ENCODE peak calls at places on chromosomes 7 and 10, in four cellular contexts. H is A673, Z is heart left ventricle, O is gastrocnemius medialis. G is an unnamed sample.

GRCh38 chr7:14691597-14692203 is 210.9 kb downstream of the DGKB start:
- DNase-seq in H (peak; percentile 61), Z (peak; percentile 55), O (peak; percentile 14), G (peak; percentile 64)

GRCh38 chr7:142485617-142486226 is 227.9 kb upstream of the PRSS58 start:
- DNase-seq in O (no peak), Z (no peak), H (no peak), G (no peak)

GRCh38 chr10:78462728-78463228 is 429.1 kb downstream of the RPS24 start:
- DNase-seq in O (no peak), H (no peak), Z (no peak), G (no peak)

GRCh38 chr10:8392216-8392615 is 337.7 kb downstream of the GATA3 start:
- DNase-seq in O (no peak), H (no peak), Z (no peak), G (no peak)

GRCh38 chr7:106065560-106066500 is 46.3 kb downstream of the SYPL1 start:
- DNase-seq in Z (no peak), O (no peak), H (no peak), G (no peak)

GRCh38 chr7:88357295-88357694 is 50.6 kb upstream of the STEAP4 start:
- DNase-seq in Z (peak; percentile 33), H (no peak), O (no peak), G (no peak)

GRCh38 chr10:13206546-13207443 is 27.4 kb downstream of the UCMA start:
- DNase-seq in H (peak; percentile 23), O (no peak), Z (no peak), G (no peak)

GRCh38 chr10:74926791-74927585 is 100.6 kb downstream of the KAT6B start:
- DNase-seq in Z (no peak), O (no peak), H (no peak), G (no peak)

GRCh38 chr7:28937593-28937992 is 20.5 kb downstream of the TRIL start:
- DNase-seq in Z (peak; percentile 47), H (no peak), O (no peak), G (no peak)

DNA sequence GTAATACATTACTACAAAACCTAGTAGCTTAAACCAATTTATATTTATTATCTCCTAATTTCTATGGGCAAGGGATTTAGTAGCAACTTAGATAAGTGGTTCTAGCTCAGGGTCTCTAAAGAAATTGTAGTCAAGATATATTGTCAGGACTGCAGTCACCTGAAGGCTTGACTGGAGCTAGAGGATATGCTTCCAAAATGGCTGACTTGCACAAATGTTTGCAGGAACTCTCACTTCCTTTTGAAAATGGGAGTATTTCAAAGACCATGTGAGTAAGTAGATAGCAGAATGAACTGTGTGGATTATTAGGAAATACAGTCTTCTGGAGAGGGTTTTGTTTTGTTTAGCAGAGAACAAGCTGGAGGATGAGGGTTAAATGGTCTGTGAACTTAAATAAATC is 524.5 kb downstream of the LRMDA start:
- DNase-seq in O (no peak), H (no peak), Z (no peak), G (no peak)
- H3K4me3 ChIP-seq in O (no peak overlapping the region), H (no peak overlapping the region), Z (no peak overlapping the region), G (no peak overlapping the region)

GRCh38 chr7:33191326-33191725 is 62.0 kb downstream of the BBS9 start:
- DNase-seq in O (no peak), Z (no peak), H (no peak), G (no peak)
- TF ChIP-seq CTCF in O (no peak), Z (no peak), H (no peak), G (no peak)

GRCh38 chr10:125063256-125063945 is 97.0 kb downstream of the CTBP2 start:
- DNase-seq in O (no peak), H (no peak), Z (no peak), G (no peak)

GRCh38 chr10:125066704-125067447 is 93.5 kb downstream of the CTBP2 start:
- DNase-seq in H (no peak), Z (no peak), O (no peak), G (no peak)

GRCh38 chr10:125062244-125063208 is 97.8 kb downstream of the CTBP2 start:
- DNase-seq in H (no peak), Z (peak; percentile 69), O (peak; percentile 75), G (no peak)

GRCh38 chr10:125067764-125068163 is 92.6 kb downstream of the CTBP2 start:
- DNase-seq in O (no peak), Z (no peak), H (no peak), G (no peak)

GRCh38 chr10:125064681-125065492 is 95.5 kb downstream of the CTBP2 start:
- DNase-seq in H (no peak), O (no peak), Z (no peak), G (no peak)
- H3K4me3 ChIP-seq in H (no peak overlapping the region), O (no peak overlapping the region), Z (no peak overlapping the region), G (no peak overlapping the region)

GRCh38 chr10:91856637-91857036 is 52.6 kb downstream of the FGFBP3 start:
- DNase-seq in H (no peak), O (no peak), Z (no peak), G (no peak)
- TF ChIP-seq CTCF in H (no peak), O (peak; percentile 10), Z (peak; percentile 7), G (no peak)

DNA sequence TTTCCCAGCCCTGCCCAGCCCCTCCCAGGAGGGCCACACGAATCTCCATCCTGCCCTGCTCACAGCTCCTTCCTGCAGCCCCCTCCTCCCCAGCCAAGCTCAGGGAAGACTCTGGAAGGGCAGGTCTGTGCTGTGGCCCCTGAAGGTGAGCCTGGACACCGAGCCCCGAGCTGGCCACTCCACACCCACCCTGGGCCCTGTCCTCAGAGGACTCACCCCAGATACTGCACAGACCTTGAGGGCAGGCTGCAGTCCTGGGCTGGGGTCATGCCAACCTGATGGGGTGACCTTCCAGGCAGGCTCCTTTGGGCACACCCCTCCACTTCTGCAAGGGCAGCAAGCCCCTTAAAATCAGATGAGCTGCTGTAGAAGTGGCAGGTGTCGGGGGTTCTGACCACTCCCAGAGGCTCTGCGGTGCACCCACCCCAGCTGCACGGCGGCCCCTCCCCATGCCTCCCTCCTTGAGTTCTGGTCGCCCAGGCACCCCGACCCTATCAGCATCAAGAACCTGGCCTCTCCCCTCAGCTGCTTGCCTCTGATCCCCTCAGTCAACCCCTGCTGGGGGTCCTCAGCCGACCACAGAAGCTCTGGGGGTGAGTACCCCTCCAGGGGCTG is 24.3 kb downstream of the YKT6 start:
- DNase-seq in H (no peak), O (no peak), Z (peak; percentile 21), G (no peak)
- H3K4me3 ChIP-seq in H (no peak overlapping the region), O (no peak overlapping the region), Z (no peak overlapping the region), G (no peak overlapping the region)

GRCh38 chr10:100878291-100878910 is 34.4 kb upstream of the SLF2 start:
- DNase-seq in H (peak; percentile 84), O (no peak), Z (peak; percentile 60), G (no peak)

GRCh38 chr10:100877451-100877850 is 35.3 kb upstream of the SLF2 start:
- DNase-seq in H (no peak), O (no peak), Z (no peak), G (no peak)

GRCh38 chr10:100882251-100882643 is 30.5 kb upstream of the SLF2 start:
- DNase-seq in H (no peak), Z (no peak), O (no peak), G (no peak)

GRCh38 chr10:100881552-100882250 is 31.1 kb upstream of the SLF2 start:
- DNase-seq in H (no peak), O (no peak), Z (no peak), G (no peak)

DNA sequence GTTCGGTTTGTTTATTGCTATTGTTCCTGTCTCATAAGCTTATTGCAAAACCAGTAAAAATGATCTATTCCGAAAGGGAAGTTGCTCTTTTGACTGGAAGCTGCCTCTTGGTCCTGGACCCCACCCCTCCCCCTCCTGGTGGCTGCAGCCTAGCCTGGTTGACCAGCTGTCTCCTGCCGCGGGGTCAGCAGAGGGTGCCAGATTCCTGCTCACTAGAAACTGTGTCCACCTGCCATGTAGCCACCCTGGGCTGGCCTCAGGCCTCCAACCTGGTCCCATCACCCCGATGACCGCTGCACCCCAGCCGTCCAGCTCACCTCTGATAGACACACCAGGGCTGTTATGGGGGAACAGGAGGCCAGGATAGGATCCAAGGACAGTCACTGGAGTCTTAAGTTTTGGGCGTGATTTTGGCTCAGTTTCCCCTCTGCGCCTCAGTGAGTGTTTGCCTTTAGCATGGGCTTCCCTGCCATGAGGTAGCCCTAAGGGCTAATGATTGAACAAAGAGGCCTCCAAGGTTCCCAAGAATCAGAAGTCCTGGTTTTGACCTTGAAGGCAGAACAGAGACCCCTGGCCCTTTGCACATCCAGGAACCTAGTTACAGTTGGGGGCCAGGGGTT is 32.9 kb upstream of the SLF2 start:
- DNase-seq in Z (no peak), O (no peak), H (no peak), G (no peak)
- TF ChIP-seq CTCF in Z (no peak), O (no peak), H (no peak), G (no peak)

DNA sequence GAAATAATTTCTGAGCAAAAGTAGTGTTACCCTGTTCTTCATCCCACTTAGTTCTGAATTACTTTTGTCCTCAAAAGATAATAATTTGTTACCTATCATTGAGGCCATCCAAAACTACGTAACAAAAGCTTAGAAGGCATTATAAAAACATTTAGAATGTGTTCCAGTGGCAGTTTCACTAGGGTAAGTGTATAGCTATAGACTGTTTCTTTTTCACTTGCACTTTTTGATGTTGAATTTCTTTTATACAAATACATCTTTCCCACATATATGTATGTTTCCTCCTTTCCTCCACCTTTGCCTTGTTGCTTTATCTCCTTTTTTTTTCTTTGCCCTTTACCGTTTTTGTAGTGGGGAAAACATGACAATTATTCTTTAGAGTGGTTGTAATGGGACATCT is 33.5 kb downstream of the CAPZA2 start:
- DNase-seq in Z (no peak), H (no peak), O (no peak), G (no peak)
- H3K4me3 ChIP-seq in Z (no peak overlapping the region), H (no peak overlapping the region), O (no peak overlapping the region), G (no peak overlapping the region)

GRCh38 chr7:99599836-99600235 is 1.8 kb downstream of the TMEM225B start:
- DNase-seq in Z (no peak), O (no peak), H (no peak), G (no peak)

GRCh38 chr7:99597762-99598501 is at the start of gene TMEM225B:
- DNase-seq in O (no peak), Z (no peak), H (no peak), G (no peak)

GRCh38 chr7:99606531-99606930 is 8.5 kb downstream of the TMEM225B start:
- DNase-seq in H (no peak), Z (no peak), O (no peak), G (no peak)

GRCh38 chr7:99605527-99605926 is 7.5 kb downstream of the TMEM225B start:
- DNase-seq in Z (no peak), O (no peak), H (no peak), G (no peak)

DNA sequence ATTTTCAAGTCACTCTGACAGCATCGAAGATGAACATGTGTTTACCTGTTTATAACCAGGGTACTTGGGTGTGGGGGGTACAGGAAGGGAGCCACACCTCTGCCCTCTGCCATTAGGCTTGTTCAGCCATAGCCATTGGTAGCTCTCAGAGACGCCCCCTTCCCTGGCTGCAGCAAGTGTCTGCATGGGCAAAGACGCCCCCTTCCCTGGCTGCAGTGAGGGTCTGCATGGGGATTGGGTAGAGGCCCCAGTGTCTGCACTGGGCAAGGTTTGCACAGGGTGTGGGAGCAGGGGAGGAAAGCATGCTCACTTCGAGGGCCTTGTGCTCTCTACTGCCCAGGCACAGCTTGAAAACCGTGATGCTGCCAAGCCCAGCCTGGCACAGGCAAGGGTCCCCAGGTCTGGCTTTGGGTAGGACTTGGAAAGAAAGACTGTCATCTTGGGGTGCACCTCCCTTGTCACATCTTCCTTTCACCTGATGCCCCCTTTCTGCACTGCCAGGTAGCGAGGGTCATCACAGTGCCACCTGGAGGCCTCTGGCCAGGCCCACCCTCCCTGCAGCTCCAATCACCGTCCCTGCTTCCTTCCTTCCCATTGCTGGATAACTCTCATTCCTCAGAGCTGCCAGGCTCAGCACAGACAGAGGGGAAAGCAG is 3.7 kb downstream of the TMEM225B start:
- DNase-seq in O (no peak), H (no peak), Z (no peak), G (no peak)
- TF ChIP-seq CTCF in O (no peak), H (no peak), Z (no peak), G (no peak)

GRCh38 chr10:123021517-123021916 is 12.7 kb downstream of the ACADSB start:
- DNase-seq in O (no peak), Z (no peak), H (peak; percentile 55), G (no peak)
- H3K4me3 ChIP-seq in O (no peak overlapping the region), Z (no peak overlapping the region), H (no peak overlapping the region), G (no peak overlapping the region)

G was measured in right atrium auricular region.